ENCODE peak calls at places on chromosomes 12 and 14, in five cellular contexts. Y, S, T, L and U are unnamed samples.
A peak's percentile ranks its signal among the peaks of the same experiment; 100 is the strongest.

GRCh38 chr12:49503674-49504180 is 35.1 kb upstream of the KCNH3 start:
- DNase-seq in L (no peak), Y (no peak), T (no peak), S (peak; percentile 55), U (no peak)

GRCh38 chr14:69038449-69039286 is 59.6 kb upstream of the ACTN1 start:
- DNase-seq in S (no peak), T (no peak), Y (no peak), L (no peak), U (no peak)

GRCh38 chr12:17062296-17063061 is 456.5 kb upstream of the LMO3 start:
- DNase-seq in Y (no peak), T (no peak), L (no peak), S (no peak), U (no peak)

GRCh38 chr12:106672308-106673085 is 89.7 kb downstream of the RFX4 start:
- DNase-seq in S (no peak), Y (no peak), T (no peak), L (no peak), U (no peak)

GRCh38 chr12:90061834-90062233 is 353.2 kb upstream of the ATP2B1 start:
- DNase-seq in T (no peak), L (no peak), Y (no peak), S (no peak), U (no peak)

GRCh38 chr14:103008768-103009342 is 48.5 kb downstream of the CDC42BPB start:
- DNase-seq in Y (no peak), L (no peak), S (no peak), T (no peak), U (peak; percentile 36)

GRCh38 chr12:111780166-111780565 is 13.4 kb downstream of the ALDH2 start:
- DNase-seq in Y (no peak), T (no peak), S (peak; percentile 62), L (no peak), U (no peak)

GRCh38 chr14:55731881-55732498 is 152.0 kb downstream of the KTN1 start:
- DNase-seq in T (no peak), L (no peak), Y (no peak), S (peak; percentile 55), U (no peak)

GRCh38 chr12:67415473-67415872 is 146.3 kb downstream of the CAND1 start:
- DNase-seq in T (no peak), S (no peak), L (no peak), Y (no peak), U (no peak)

GRCh38 chr12:15700595-15700994 is 88.6 kb downstream of the EPS8 start:
- DNase-seq in L (no peak), S (no peak), Y (no peak), T (no peak), U (no peak)

GRCh38 chr12:126163984-126164383 is 1098.7 kb downstream of the AACS start:
- DNase-seq in T (no peak), Y (no peak), L (no peak), S (no peak), U (no peak)

GRCh38 chr12:14904854-14905253 is 19.2 kb upstream of the MGP start:
- DNase-seq in T (no peak), L (no peak), Y (no peak), S (no peak), U (no peak)

GRCh38 chr12:104494137-104494815 is 37.5 kb downstream of the CHST11 start:
- DNase-seq in L (no peak), S (no peak), Y (no peak), T (no peak), U (no peak)

GRCh38 chr12:132477703-132478432 is 12.1 kb upstream of the FBRSL1 start:
- DNase-seq in T (no peak), S (no peak), L (no peak), Y (no peak), U (no peak)

DNA sequence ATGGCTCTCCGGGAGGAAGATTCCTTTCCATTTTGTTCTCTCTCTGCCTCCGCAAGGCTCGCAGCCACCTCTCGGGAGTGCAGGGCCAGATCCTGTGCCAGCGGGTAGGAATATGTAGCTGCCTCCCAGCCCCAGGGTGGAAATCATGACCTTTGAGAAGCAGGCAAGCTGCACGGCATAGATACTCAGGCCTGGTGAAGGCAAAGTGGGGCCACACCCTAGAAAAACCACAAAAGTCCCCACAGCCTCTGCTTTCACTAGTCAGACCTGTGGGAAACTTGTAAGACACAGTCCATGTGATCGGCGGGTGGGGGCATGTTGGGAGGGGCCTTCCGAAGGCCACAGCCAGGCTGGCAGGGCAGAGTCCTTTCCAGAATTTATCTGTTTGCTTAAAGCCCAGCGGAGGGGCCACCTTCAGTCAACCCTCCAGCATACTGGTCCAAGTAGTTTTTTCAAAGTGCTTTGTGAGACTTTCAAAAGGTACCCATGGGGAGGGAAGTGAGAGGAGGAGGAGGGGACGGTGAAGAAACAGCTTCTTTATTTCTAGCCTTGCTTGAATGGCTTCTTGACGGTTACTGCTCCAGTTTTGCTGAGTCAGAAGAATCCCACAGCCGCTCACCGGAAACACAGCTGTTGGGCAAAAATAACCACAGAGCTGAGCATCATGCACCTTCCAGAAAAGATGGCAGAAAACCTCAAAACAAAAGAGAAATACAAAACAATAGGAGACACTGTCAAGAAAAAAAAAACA is at the start of gene MAP1LC3B2:
- DNase-seq in T (peak; percentile 74), Y (peak; percentile 43), L (peak; percentile 34), S (peak; percentile 84), U (peak; percentile 76)
- TF ChIP-seq POLR2A in T (no peak), Y (no peak), L (no peak), S (no peak), U (no peak)

GRCh38 chr14:22252591-22253178 is 336.3 kb downstream of the DAD1 start:
- DNase-seq in L (no peak), S (no peak), Y (no peak), T (no peak), U (no peak)
- TF ChIP-seq POLR2AphosphoS5 in L (no peak), S (no peak), Y (no peak), T (no peak), U (no peak)

GRCh38 chr12:93571360-93571853 is 1.1 kb upstream of the SOCS2 start:
- DNase-seq in T (peak; percentile 85), S (peak; percentile 78), Y (peak; percentile 41), L (peak; percentile 95), U (peak; percentile 92)

GRCh38 chr12:93573552-93574223 is 1.2 kb downstream of the SOCS2 start:
- DNase-seq in Y (no peak), T (no peak), S (peak; percentile 26), L (no peak), U (no peak)

GRCh38 chr12:93572712-93573551 is 457 bp downstream of the SOCS2 start:
- DNase-seq in S (peak; percentile 41), Y (peak; percentile 23), L (peak; percentile 89), T (peak; percentile 69), U (peak; percentile 72)

GRCh38 chr12:93570552-93571359 is 1.7 kb upstream of the SOCS2 start:
- DNase-seq in Y (peak; percentile 70), T (peak; percentile 96), L (peak; percentile 97), S (peak; percentile 96), U (peak; percentile 99)

DNA sequence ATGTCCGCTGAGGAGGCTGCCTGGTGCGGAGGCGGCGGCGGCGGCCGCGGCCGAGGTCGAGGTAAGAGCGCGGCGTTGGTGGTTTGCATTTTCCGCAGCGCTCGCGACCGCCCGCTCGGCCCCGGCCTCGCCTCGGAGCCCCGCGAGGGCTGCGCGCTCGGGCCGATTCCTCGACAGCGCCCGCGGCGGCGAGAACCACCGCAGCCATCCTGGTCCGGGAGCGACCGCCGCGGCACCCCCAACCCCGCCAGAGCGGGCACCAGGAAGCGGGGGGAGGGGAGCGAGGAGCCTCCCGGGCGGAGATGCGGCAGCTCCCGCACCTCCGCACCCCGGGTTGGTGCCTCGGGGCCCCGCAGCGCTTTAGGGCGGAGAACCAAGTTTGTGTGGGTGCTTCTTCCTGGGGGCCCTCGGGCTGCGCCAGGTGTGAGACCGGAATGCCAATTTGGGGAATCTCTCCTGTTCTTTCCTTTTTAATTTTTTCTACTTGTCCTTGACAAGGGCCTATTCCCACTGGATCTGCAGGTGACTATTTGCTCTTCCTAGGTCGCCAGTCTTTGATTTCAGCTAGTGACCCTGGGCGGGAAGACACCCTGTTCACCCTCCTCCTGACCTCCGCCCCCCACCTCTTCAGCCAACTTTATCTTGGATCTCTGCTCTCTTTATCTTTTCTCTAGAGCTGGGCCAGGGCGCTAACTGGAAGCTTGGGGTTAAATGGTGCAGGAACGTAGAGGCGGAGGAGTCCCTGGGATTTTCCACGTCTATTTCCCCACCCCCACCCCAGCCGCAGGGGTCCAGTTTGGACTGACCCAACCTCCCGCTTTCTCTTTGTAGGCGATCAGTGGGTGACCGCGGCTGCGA is at the start of gene SOCS2:
- DNase-seq in L (peak; percentile 92), S (peak; percentile 58), Y (peak; percentile 26), T (no peak), U (peak; percentile 80)
- TF ChIP-seq POLR2A in L (no peak), S (no peak), Y (no peak), T (no peak), U (no peak)

GRCh38 chr14:96255501-96256366 is at the start of gene BDKRB1:
- DNase-seq in T (no peak), Y (no peak), S (no peak), L (no peak), U (no peak)
- TF ChIP-seq POLR2AphosphoS5 in T (no peak), Y (no peak), S (peak; percentile 76), L (no peak), U (peak; percentile 95)